ENCODE peak calls at places on chromosomes 6 and 20, in six cellular contexts. One of them, this sample, is unnamed.

GRCh38 chr20:29302979-29303644 is 1954.4 kb upstream of the DEFB115 start:
- DNase-seq in cardiac muscle cell: no peak
- DNase-seq in kidney tubule cell: no peak
- DNase-seq in WTC11: no peak
- DNase-seq in non-pigmented ciliary epithelial cell: no peak
- DNase-seq in body of pancreas: no peak
- DNase-seq in this sample: no peak

GRCh38 chr20:539236-539635 is 4.4 kb downstream of the CSNK2A1 start:
- DNase-seq in cardiac muscle cell: no peak
- DNase-seq in kidney tubule cell: no peak
- DNase-seq in WTC11: no peak
- DNase-seq in non-pigmented ciliary epithelial cell: no peak
- DNase-seq in body of pancreas: no peak
- DNase-seq in this sample: no peak

GRCh38 chr6:161033667-161034066 is 42.1 kb downstream of the MAP3K4 start:
- DNase-seq in cardiac muscle cell: peak
- DNase-seq in kidney tubule cell: no peak
- DNase-seq in WTC11: no peak
- DNase-seq in non-pigmented ciliary epithelial cell: no peak
- DNase-seq in body of pancreas: no peak
- DNase-seq in this sample: no peak

GRCh38 chr20:23200914-23201313 is 114.8 kb upstream of the CD93 start:
- DNase-seq in cardiac muscle cell: peak
- DNase-seq in kidney tubule cell: peak
- DNase-seq in WTC11: peak
- DNase-seq in non-pigmented ciliary epithelial cell: no peak
- DNase-seq in body of pancreas: peak
- DNase-seq in this sample: peak

GRCh38 chr6:50849781-50850180 is 31.1 kb downstream of the TFAP2B start:
- DNase-seq in cardiac muscle cell: no peak
- DNase-seq in kidney tubule cell: no peak
- DNase-seq in WTC11: peak
- DNase-seq in non-pigmented ciliary epithelial cell: no peak
- DNase-seq in body of pancreas: no peak
- DNase-seq in this sample: no peak

GRCh38 chr6:52407467-52407866 is 12.7 kb upstream of the EFHC1 start:
- DNase-seq in cardiac muscle cell: peak
- DNase-seq in kidney tubule cell: peak
- DNase-seq in WTC11: no peak
- DNase-seq in non-pigmented ciliary epithelial cell: no peak
- DNase-seq in body of pancreas: peak
- DNase-seq in this sample: no peak

GRCh38 chr6:168157272-168158007 is 78.4 kb upstream of the FRMD1 start:
- DNase-seq in cardiac muscle cell: no peak
- DNase-seq in kidney tubule cell: peak
- DNase-seq in WTC11: no peak
- DNase-seq in non-pigmented ciliary epithelial cell: peak
- DNase-seq in body of pancreas: no peak
- DNase-seq in this sample: peak

GRCh38 chr6:140436023-140436811 is 1061.8 kb upstream of the CITED2 start:
- DNase-seq in cardiac muscle cell: peak
- DNase-seq in kidney tubule cell: peak
- DNase-seq in WTC11: peak
- DNase-seq in non-pigmented ciliary epithelial cell: peak
- DNase-seq in body of pancreas: no peak
- DNase-seq in this sample: no peak

GRCh38 chr6:11163932-11164331 is 52.4 kb upstream of the ERVFRD-1 start:
- DNase-seq in cardiac muscle cell: no peak
- DNase-seq in kidney tubule cell: no peak
- DNase-seq in WTC11: no peak
- DNase-seq in non-pigmented ciliary epithelial cell: no peak
- DNase-seq in body of pancreas: no peak
- DNase-seq in this sample: no peak

GRCh38 chr6:31713991-31714684 is 1.0 kb upstream of the LY6G6D start:
- DNase-seq in cardiac muscle cell: no peak
- DNase-seq in kidney tubule cell: no peak
- DNase-seq in WTC11: no peak
- DNase-seq in non-pigmented ciliary epithelial cell: no peak
- DNase-seq in body of pancreas: no peak
- DNase-seq in this sample: no peak